ENCODE peak calls at places on chromosomes 1 and 21, in nine cellular contexts. V, I, N, H, Q, W, L, E and R are unnamed samples.

GRCh38 chr1:160759740-160760139 is 20.7 kb downstream of the SLAMF7 start:
- DNase-seq in V (no peak), I (no peak), N (no peak), H (no peak), Q (no peak), W (no peak), L (no peak), E (no peak), R (no peak)

GRCh38 chr1:247294282-247294681 is 37.4 kb downstream of the ZNF496 start:
- DNase-seq in V (no peak), I (no peak), N (peak; percentile 75), H (no peak), Q (no peak), W (no peak), L (no peak), E (no peak), R (no peak)

GRCh38 chr1:170375082-170375733 is 156.8 kb upstream of the GORAB start:
- DNase-seq in V (no peak), I (no peak), N (peak; percentile 18), H (no peak), Q (no peak), W (no peak), L (no peak), E (no peak), R (no peak)

GRCh38 chr1:114368560-114369255 is 142.3 kb downstream of the TRIM33 start:
- DNase-seq in V (no peak), I (no peak), N (no peak), H (no peak), Q (no peak), W (no peak), L (no peak), E (no peak), R (no peak)

GRCh38 chr1:18768086-18768485 is 91.4 kb downstream of the TAS1R2 start:
- DNase-seq in V (no peak), I (no peak), N (no peak), H (no peak), Q (no peak), W (no peak), L (no peak), E (no peak), R (no peak)

GRCh38 chr1:226060976-226061792 is 1.3 kb upstream of the H3-3A start:
- DNase-seq in V (peak; percentile 30), I (no peak), N (peak; percentile 38), H (no peak), Q (no peak), W (no peak), L (no peak), E (no peak), R (no peak)

GRCh38 chr1:8822383-8823294 is 5.2 kb upstream of the RERE start:
- DNase-seq in V (peak; percentile 30), I (no peak), N (peak; percentile 94), H (no peak), Q (peak; percentile 36), W (no peak), L (no peak), E (no peak), R (peak; percentile 80)

GRCh38 chr1:33740040-33740745 is 123.7 kb upstream of the HMGB4 start:
- DNase-seq in V (no peak), I (no peak), N (no peak), H (no peak), Q (no peak), W (no peak), L (no peak), E (no peak), R (no peak)

GRCh38 chr1:62826892-62827291 is 43.0 kb downstream of the ATG4C start:
- DNase-seq in V (no peak), I (no peak), N (no peak), H (no peak), Q (no peak), W (no peak), L (no peak), E (no peak), R (no peak)

GRCh38 chr1:77300566-77300965 is 18.7 kb downstream of the AK5 start:
- DNase-seq in V (no peak), I (no peak), N (no peak), H (no peak), Q (no peak), W (no peak), L (no peak), E (no peak), R (no peak)

GRCh38 chr1:56409112-56409691 is 170.2 kb downstream of the PLPP3 start:
- DNase-seq in V (peak; percentile 70), I (no peak), N (no peak), H (no peak), Q (peak; percentile 43), W (peak; percentile 27), L (peak; percentile 13), E (no peak), R (no peak)

GRCh38 chr21:35384375-35384774 is 335.3 kb upstream of the RUNX1 start:
- DNase-seq in V (no peak), I (no peak), N (no peak), H (no peak), Q (no peak), W (no peak), L (no peak), E (no peak), R (no peak)

GRCh38 chr1:157107702-157108101 is 8.1 kb upstream of the ETV3L start:
- DNase-seq in V (no peak), I (no peak), N (no peak), H (no peak), Q (no peak), W (no peak), L (no peak), E (no peak), R (no peak)

GRCh38 chr1:93814795-93815737 is 63.9 kb downstream of the DNTTIP2 start:
- DNase-seq in V (no peak), I (no peak), N (no peak), H (no peak), Q (no peak), W (no peak), L (no peak), E (no peak), R (no peak)
- H3K27ac ChIP-seq in V (no peak overlapping the region), I (no peak overlapping the region), N (no peak overlapping the region), H (no peak overlapping the region), Q (no peak overlapping the region), W (no peak overlapping the region), L (no peak overlapping the region), E (no peak overlapping the region), R (peak overlapping the region; percentile 52)

DNA sequence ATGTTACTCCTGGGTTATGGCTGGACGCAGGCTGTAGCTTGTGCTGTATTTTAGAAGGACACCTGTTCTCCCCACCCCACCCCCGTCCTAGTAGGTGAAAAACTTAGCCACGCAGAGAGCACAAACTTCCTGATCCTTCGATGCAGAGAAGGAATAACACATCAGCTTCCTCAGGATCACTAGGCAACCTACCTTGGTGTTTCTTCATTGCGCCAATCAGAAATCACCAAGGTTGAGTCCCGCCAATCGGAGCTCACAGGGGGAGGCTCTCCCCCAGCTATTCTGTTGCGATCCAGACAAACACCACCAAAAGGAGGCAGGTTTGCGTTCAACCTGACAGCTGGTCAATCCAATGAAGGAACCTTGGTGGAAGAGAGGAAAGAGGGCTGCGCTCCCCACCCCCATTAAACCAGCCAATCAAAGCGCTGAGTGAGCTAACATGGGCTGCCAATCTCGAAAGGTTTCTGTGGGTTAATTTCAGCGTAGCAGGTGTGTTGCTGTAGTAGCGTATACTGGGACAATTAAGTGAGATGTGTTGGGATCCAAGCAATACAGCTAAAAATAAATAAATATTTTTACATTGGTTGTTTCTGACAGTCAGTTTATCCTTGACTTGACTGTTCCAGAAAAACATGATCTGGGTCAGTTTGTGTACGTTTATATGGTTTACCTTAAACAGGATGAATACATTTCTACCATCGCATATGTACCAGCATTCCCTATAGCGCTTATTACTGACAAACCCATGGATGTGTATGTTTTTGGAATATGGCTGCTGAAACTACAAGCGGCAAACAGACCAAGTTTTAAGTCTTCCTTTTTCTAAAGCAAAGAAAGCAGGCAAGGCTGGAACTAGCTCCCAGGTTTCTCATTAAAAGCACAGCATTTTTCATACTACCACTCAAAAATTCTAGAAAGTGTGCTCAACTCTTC is at the start of gene GOLPH3L:
- DNase-seq in V (peak; percentile 98), I (peak; percentile 91), N (peak; percentile 98), H (peak; percentile 83), Q (peak; percentile 94), W (peak; percentile 88), L (peak; percentile 87), E (peak; percentile 93), R (peak; percentile 95)
- H3K27ac ChIP-seq in V (peak within 1 kb of the TSS; percentile 78), I (peak within 1 kb of the TSS; percentile 85), N (peak within 1 kb of the TSS; percentile 56), H (peak within 1 kb of the TSS; percentile 68), Q (no peak within 1 kb of the TSS), W (peak within 1 kb of the TSS; percentile 78), L (peak within 1 kb of the TSS; percentile 79), E (peak within 1 kb of the TSS; percentile 70), R (no peak within 1 kb of the TSS)

DNA sequence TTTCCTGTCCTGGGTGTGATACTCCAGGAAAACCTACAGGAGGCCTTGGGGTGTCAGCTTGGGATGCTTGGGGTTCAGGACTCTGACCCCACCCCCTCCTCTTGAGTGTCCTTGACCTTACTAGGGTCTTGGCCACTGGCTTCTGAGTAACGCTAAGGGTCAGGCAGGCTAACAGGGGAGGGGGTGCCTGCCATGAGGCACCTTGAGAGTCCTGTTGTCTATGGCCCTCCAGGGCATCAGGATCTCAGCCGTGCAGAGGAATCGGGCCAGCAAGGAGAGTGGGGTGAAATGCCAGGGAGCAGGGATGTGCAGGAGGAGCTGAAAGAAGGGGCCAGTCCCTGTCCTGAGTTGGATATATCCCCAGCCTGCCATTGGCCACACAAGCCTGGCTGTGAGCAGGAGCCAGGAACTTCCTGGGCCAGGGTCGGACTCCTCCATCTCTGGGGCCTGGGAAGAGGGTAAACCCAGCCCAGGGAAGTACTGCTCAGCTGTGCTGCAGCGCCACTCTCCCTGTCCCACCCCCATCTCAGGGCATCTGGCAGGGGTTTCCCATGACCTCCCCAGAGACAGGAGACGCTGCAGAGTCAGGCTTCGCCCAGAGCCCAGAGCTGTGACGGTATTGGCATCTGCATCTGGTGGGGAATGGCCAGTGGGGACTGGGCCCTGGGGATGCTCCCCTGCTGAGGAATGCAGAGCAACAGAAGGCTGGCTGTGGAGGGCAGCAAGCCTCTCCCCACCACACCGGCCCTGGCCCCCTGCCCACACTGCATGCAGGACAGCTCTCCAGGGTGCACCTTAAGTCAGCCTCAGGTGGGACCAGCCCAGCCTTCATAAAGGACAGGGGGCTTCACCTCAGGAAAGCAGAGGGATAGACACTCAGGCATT is 6.3 kb downstream of the KIF21B start:
- DNase-seq in V (no peak), I (no peak), N (no peak), H (no peak), Q (no peak), W (no peak), L (no peak), E (no peak), R (peak; percentile 69)
- H3K27ac ChIP-seq in V (no peak overlapping the region), I (no peak overlapping the region), N (no peak overlapping the region), H (peak overlapping the region; percentile 67), Q (no peak overlapping the region), W (no peak overlapping the region), L (no peak overlapping the region), E (peak overlapping the region; percentile 18), R (no peak overlapping the region)

DNA sequence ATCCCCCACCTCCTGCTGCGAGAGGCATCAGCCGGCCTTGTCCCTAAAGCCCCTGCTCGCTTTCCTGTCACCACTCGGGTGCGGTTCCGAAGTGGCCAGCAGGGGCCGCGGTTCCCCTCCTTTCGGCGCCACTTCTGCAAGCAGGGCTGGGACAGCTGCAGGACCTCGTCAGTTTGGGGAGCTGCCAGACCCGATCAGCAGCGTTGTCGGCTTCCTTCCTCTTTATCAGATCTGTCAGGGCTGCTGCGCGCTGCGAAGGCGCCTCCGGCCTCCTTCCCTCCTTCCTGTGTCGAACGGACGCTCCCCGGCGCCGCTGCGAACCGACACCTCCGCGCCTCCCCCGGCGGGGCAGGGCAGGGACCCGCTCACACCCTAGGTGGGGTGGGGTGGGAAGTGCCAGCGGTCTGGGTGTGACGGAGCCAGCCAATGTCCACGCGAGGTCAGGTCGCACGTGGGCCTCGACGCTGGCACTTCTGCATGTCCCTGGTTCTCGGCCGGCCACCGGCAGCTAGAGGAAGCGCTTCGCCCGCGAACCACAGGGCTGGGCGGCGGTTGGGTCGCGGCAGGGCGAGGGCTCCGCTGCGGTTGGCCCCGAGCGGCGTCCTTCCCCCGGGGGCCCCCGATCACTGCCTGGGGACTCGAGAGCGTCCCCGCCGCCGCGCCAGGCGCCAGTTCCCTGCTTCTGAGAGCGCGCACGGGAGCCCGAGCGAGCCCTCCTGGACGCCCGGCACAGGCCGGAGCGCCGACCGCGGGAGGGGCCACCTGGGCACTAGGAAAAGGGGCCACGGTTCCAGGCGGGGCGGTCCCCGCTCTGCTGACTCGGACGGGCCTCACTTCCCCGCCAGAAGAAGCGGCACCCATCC is 81.8 kb downstream of the RUNX3 start:
- DNase-seq in V (peak; percentile 94), I (peak; percentile 92), N (peak; percentile 92), H (peak; percentile 82), Q (peak; percentile 94), W (peak; percentile 94), L (peak; percentile 92), E (peak; percentile 89), R (peak; percentile 67)
- H3K27ac ChIP-seq in V (peak overlapping the region; percentile 73), I (peak overlapping the region; percentile 27), N (peak overlapping the region; percentile 63), H (peak overlapping the region; percentile 64), Q (no peak overlapping the region), W (peak overlapping the region; percentile 66), L (peak overlapping the region; percentile 49), E (peak overlapping the region; percentile 56), R (no peak overlapping the region)